ENCODE peak calls at places on chromosomes 4 and X, in seven cellular contexts. Z, A, Y, I, G, Q and O are unnamed samples.

GRCh38 chr4:145878501-145879435 is 59.9 kb downstream of the ZNF827 start:
- DNase-seq in G (peak), I (no peak), Y (no peak), A (no peak), Q (no peak), Z (peak), O (no peak)

GRCh38 chrX:151151668-151152267 is 24.6 kb upstream of the GPR50 start:
- DNase-seq in A (peak), I (no peak), G (peak), Y (no peak), Z (peak), Q (peak), O (no peak)

GRCh38 chrX:118594697-118595420 is 99.2 kb downstream of the DOCK11 start:
- DNase-seq in Q (no peak), I (no peak), G (no peak), Y (no peak), A (no peak), Z (no peak), O (no peak)

GRCh38 chr4:24279492-24279891 is 304.9 kb downstream of the DHX15 start:
- DNase-seq in G (no peak), I (peak), Q (no peak), A (no peak), Z (no peak), Y (no peak), O (no peak)

GRCh38 chr4:37715889-37716402 is 29.8 kb upstream of the RELL1 start:
- DNase-seq in I (peak), Z (peak), Q (no peak), A (no peak), G (peak), Y (no peak), O (no peak)

GRCh38 chr4:36348403-36348938 is 67.1 kb downstream of the DTHD1 start:
- DNase-seq in A (no peak), Q (no peak), Z (no peak), I (no peak), Y (no peak), G (no peak), O (no peak)

GRCh38 chr4:142901166-142901662 is 55.1 kb upstream of the INPP4B start:
- DNase-seq in Y (no peak), Q (no peak), G (no peak), Z (peak), A (no peak), I (no peak), O (no peak)

GRCh38 chrX:52082578-52082977 is 13.6 kb upstream of the MAGED4B start:
- DNase-seq in A (no peak), G (peak), Y (no peak), Z (peak), I (no peak), Q (no peak), O (no peak)

GRCh38 chr4:180394307-180394706 is 1848.9 kb upstream of the TENM3 start:
- DNase-seq in Q (no peak), A (no peak), I (no peak), Z (no peak), G (no peak), Y (no peak), O (no peak)

GRCh38 chr4:87525636-87526035 is 3.5 kb downstream of the SPARCL1 start:
- DNase-seq in I (no peak), Y (no peak), G (no peak), A (no peak), Q (no peak), Z (peak), O (no peak)

GRCh38 chrX:30224541-30224940 is 5.9 kb upstream of the MAGEB3 start:
- DNase-seq in I (no peak), Z (no peak), Y (no peak), A (no peak), Q (no peak), G (no peak), O (no peak)

DNA sequence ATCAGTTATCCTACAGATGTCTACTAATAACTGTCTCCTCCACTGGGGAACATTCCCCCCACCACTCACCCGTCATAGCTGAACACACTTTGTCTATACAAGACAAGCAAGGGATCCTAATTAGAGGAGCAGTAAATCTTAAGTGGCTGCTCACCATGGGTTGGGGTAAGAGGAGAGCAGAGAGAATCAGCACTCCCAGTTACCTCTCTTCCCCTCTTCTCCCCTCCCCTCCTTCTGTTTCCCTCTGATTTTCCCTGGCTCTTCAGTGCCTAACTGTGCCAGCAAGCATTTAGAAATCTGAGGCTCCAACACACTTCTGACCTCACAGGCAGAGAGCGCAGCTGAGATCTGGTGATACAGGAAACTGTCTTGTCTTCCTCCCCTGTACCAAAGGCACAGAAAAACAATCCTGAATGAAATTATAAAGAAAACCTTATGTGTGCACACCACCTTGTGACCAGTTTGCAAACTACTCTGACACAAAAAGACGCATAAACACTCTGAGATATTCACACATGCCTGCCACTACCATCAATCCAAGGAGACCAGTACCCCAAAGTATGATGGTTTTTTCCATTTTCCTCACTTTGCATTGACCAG is 82.5 kb upstream of the SMIM10 start:
- DNase-seq in Z (peak), G (no peak), Q (no peak), A (peak), I (no peak), Y (no peak), O (no peak)
- TF ChIP-seq CTCF in Z (no peak), G (peak), Q (peak), A (no peak), I (no peak), Y (peak), O (no peak)

GRCh38 chr4:94332983-94333590 is 9.5 kb downstream of the HPGDS start:
- DNase-seq in I (no peak), G (no peak), Q (no peak), Y (no peak), Z (peak), A (no peak), O (no peak)
- TF ChIP-seq CTCF in I (peak), G (no peak), Q (no peak), Y (no peak), Z (peak), A (no peak), O (no peak)

DNA sequence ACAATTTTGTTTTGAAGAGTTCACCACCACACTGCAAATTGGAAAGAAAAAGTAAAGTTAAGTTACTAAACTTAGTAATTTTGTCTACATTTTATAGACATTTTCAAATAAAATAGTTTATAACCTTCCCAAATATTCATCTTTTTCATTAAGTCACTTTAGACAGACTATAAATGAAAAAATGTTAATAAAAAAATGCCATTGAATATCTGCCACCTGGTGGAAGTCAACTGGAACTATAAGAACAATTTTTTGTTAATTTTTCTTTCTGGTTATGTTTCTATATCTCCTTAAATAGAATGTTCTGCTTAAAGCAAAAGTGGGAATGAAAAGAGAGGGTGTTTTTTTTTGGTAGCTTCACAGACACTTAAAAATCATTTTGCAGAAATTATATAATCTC is 534.4 kb upstream of the PCDH10 start:
- DNase-seq in Z (peak), Q (no peak), Y (no peak), I (no peak), G (peak), A (no peak), O (no peak)
- TF ChIP-seq CTCF in Z (peak), Q (no peak), Y (peak), I (no peak), G (no peak), A (no peak), O (peak)

GRCh38 chr4:59249110-59249509 is 1951.0 kb upstream of the ADGRL3 start:
- DNase-seq in Z (no peak), I (no peak), A (no peak), Q (no peak), Y (no peak), G (no peak), O (no peak)

GRCh38 chr4:59248313-59248712 is 1951.8 kb upstream of the ADGRL3 start:
- DNase-seq in Z (no peak), A (no peak), Q (no peak), Y (no peak), G (no peak), I (no peak), O (no peak)

GRCh38 chr4:59243038-59243437 is 1957.1 kb upstream of the ADGRL3 start:
- DNase-seq in Y (no peak), Z (no peak), A (no peak), G (no peak), Q (no peak), I (no peak), O (no peak)

GRCh38 chr4:59247032-59247431 is 1953.1 kb upstream of the ADGRL3 start:
- DNase-seq in A (no peak), I (no peak), G (no peak), Y (no peak), Z (no peak), Q (no peak), O (no peak)
- TF ChIP-seq CTCF in A (no peak), I (no peak), G (peak), Y (peak), Z (no peak), Q (no peak), O (peak)

GRCh38 chr4:57658673-57659072 is 548.5 kb upstream of the IGFBP7 start:
- DNase-seq in Z (no peak), A (no peak), Y (no peak), I (no peak), G (no peak), Q (no peak), O (no peak)

GRCh38 chr4:57652765-57653164 is 542.6 kb upstream of the IGFBP7 start:
- DNase-seq in G (no peak), Y (no peak), A (no peak), Z (no peak), I (no peak), Q (no peak), O (no peak)

GRCh38 chr4:57658188-57658587 is 548.0 kb upstream of the IGFBP7 start:
- DNase-seq in Z (no peak), I (no peak), Q (no peak), A (no peak), Y (no peak), G (no peak), O (no peak)

GRCh38 chr4:57655342-57655741 is 545.2 kb upstream of the IGFBP7 start:
- DNase-seq in A (no peak), Y (no peak), G (no peak), Z (no peak), I (no peak), Q (no peak), O (no peak)
- TF ChIP-seq CTCF in A (no peak), Y (no peak), G (no peak), Z (no peak), I (no peak), Q (no peak), O (no peak)

DNA sequence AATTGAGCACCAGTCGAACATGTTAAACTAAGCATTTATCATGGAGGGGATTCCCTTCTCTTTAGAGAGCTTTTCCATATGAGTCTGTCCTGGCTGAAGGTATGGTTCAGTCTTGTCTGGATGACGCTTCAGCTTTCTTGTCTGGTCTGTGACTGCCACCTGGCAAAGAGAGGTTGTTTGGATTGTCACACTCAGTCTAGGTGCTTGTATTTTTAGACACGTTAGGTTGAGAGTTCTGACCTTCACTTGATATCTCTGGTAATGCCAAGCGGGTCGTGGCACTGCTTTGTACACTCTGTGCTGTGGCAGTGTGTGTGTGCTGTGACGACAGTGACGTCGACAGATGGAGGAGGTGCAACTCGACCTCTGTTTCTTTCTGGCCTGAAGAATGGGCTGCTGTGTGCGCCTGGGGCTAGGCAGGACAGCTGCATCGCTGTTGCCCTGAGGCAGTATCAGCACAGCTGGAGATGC is 12.6 kb downstream of the NOCT start:
- DNase-seq in Q (no peak), Z (no peak), Y (no peak), G (no peak), I (peak), A (peak), O (no peak)
- TF ChIP-seq CTCF in Q (no peak), Z (no peak), Y (no peak), G (no peak), I (no peak), A (no peak), O (no peak)

GRCh38 chr4:88803600-88804096 is 106.0 kb upstream of the NAP1L5 start:
- DNase-seq in Y (no peak), Z (peak), G (peak), Q (no peak), I (peak), A (peak), O (no peak)

GRCh38 chr4:88807499-88807898 is 109.9 kb upstream of the NAP1L5 start:
- DNase-seq in Q (no peak), I (no peak), G (no peak), A (no peak), Y (no peak), Z (peak), O (no peak)

GRCh38 chr4:88802585-88803285 is 105.1 kb upstream of the NAP1L5 start:
- DNase-seq in Q (no peak), I (no peak), Y (no peak), G (no peak), Z (no peak), A (no peak), O (no peak)

GRCh38 chr4:88802138-88802537 is 104.5 kb upstream of the NAP1L5 start:
- DNase-seq in A (no peak), Y (no peak), G (no peak), Z (no peak), I (no peak), Q (no peak), O (no peak)

DNA sequence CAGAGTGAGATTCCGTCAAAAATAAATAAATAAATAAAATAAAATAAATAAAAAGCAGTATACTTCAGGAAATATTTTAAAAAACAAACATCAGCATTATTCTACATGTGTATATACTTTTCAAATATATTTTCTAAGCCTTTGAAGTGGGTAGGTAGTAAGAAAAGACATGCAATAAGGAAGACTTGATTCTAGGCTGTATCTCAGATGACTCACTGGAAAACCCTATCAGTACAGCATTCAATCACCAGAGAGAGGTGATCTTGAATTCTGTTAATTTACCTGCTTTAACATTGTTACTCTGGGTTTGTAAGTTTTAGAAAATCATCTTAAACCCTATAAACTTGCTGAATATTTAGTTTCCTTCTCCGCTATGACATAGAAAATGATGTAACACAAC is 106.6 kb upstream of the NAP1L5 start:
- DNase-seq in Z (no peak), A (no peak), I (no peak), G (no peak), Q (no peak), Y (no peak), O (no peak)
- TF ChIP-seq CTCF in Z (no peak), A (no peak), I (no peak), G (no peak), Q (no peak), Y (no peak), O (no peak)